ENCODE peak calls at places on chromosomes 16 and 17, in five cellular contexts. W is K562, V is SK-N-SH, A is GM12878, S is HepG2. B is an unnamed sample.

GRCh38 chr17:41580651-41581365 is 5.9 kb downstream of the KRT14 start:
- DNase-seq in W (no peak), V (no peak), A (no peak), S (no peak), B (no peak)

GRCh38 chr17:41784207-41784744 is 2.2 kb downstream of the JUP start:
- DNase-seq in W (peak; percentile 93), V (peak; percentile 50), A (no peak), S (no peak), B (peak; percentile 82)

GRCh38 chr17:29617481-29618271 is 5.0 kb downstream of the CORO6 start:
- DNase-seq in W (peak; percentile 89), V (no peak), A (peak; percentile 36), S (peak; percentile 52), B (peak; percentile 92)

GRCh38 chr16:83212301-83212841 is 585.6 kb downstream of the CDH13 start:
- DNase-seq in W (no peak), V (no peak), A (no peak), S (no peak), B (no peak)

GRCh38 chr17:73747221-73748002 is 103.2 kb upstream of the SDK2 start:
- DNase-seq in W (no peak), V (no peak), A (no peak), S (no peak), B (no peak)

GRCh38 chr17:65418622-65419021 is 142.8 kb downstream of the AXIN2 start:
- DNase-seq in W (no peak), V (no peak), A (no peak), S (no peak), B (no peak)

GRCh38 chr17:43140396-43141332 is 15.5 kb upstream of the BRCA1 start:
- DNase-seq in W (no peak), V (no peak), A (no peak), S (no peak), B (no peak)

GRCh38 chr16:75237398-75238131 is 13.9 kb downstream of the BCAR1 start:
- DNase-seq in W (no peak), V (no peak), A (no peak), S (no peak), B (no peak)

GRCh38 chr16:3099732-3100499 is 822 bp upstream of the ZSCAN10 start:
- DNase-seq in W (peak; percentile 98), V (peak; percentile 98), A (no peak), S (peak; percentile 81), B (peak; percentile 83)

GRCh38 chr17:33291248-33292183 is 1.6 kb downstream of the ASIC2 start:
- DNase-seq in W (no peak), V (peak; percentile 69), A (no peak), S (no peak), B (peak; percentile 21)

GRCh38 chr17:40022961-40023541 is 7.8 kb downstream of the CSF3 start:
- DNase-seq in W (no peak), V (no peak), A (no peak), S (no peak), B (no peak)

GRCh38 chr17:81405382-81406005 is 10.2 kb downstream of the BAHCC1 start:
- DNase-seq in W (no peak), V (no peak), A (no peak), S (no peak), B (no peak)

GRCh38 chr16:66475232-66475631 is 48.1 kb downstream of the BEAN1 start:
- DNase-seq in W (no peak), V (no peak), A (no peak), S (no peak), B (no peak)

GRCh38 chr17:59790936-59791335 is 83.5 kb downstream of the VMP1 start:
- DNase-seq in W (no peak), V (no peak), A (no peak), S (no peak), B (peak; percentile 33)

GRCh38 chr17:78241277-78242023 is 10.0 kb downstream of the TMEM235 start:
- DNase-seq in W (peak; percentile 94), V (peak; percentile 79), A (no peak), S (peak; percentile 96), B (no peak)

GRCh38 chr16:66521951-66522771 is 27.8 kb downstream of the TK2 start:
- DNase-seq in W (peak; percentile 60), V (no peak), A (peak; percentile 86), S (no peak), B (peak; percentile 94)

GRCh38 chr16:4369006-4369766 is 2.5 kb upstream of the VASN start:
- DNase-seq in W (no peak), V (peak; percentile 82), A (no peak), S (no peak), B (no peak)

GRCh38 chr16:57616871-57617270 is 11.6 kb upstream of the ADGRG1 start:
- DNase-seq in W (no peak), V (peak; percentile 17), A (no peak), S (no peak), B (no peak)

GRCh38 chr16:1610841-1611653 is 825 bp downstream of the IFT140 start:
- DNase-seq in W (no peak), V (no peak), A (no peak), S (no peak), B (no peak)

GRCh38 chr16:1602285-1602684 is 9.6 kb downstream of the IFT140 start:
- DNase-seq in W (no peak), V (no peak), A (no peak), S (no peak), B (no peak)

GRCh38 chr16:1601489-1601888 is 10.4 kb downstream of the IFT140 start:
- DNase-seq in W (no peak), V (no peak), A (no peak), S (no peak), B (no peak)

GRCh38 chr16:1610071-1610840 is 1.6 kb downstream of the IFT140 start:
- DNase-seq in W (peak; percentile 89), V (peak; percentile 92), A (peak; percentile 41), S (peak; percentile 81), B (peak; percentile 77)

DNA sequence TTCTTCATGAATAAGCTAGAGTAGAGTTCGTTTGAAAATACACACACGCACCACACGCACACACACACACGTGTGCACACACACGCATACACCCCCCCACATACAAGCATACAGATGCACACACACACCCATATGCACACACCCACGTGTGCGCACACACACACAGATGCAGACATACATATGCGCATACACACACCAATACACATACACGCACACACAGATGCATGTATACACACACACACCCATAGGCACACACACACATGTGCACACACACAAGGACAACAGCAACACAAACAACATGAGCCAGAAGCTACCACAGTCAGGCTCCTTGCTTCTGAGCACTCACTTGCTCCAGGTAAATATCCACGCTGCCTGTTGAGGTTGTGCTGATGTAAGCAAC is 5.1 kb downstream of the IFT140 start:
- DNase-seq in W (no peak), V (no peak), A (no peak), S (no peak), B (no peak)
- TF ChIP-seq CTCF in W (no peak), V (no peak), A (no peak), S (no peak), B (no peak)

GRCh38 chr16:85522842-85523601 is 90.1 kb upstream of the GSE1 start:
- DNase-seq in W (no peak), V (no peak), A (no peak), S (no peak), B (no peak)

GRCh38 chr16:85524630-85525463 is 88.3 kb upstream of the GSE1 start:
- DNase-seq in W (no peak), V (peak; percentile 71), A (no peak), S (peak; percentile 85), B (peak; percentile 71)

GRCh38 chr16:85524365-85524629 is 88.8 kb upstream of the GSE1 start:
- DNase-seq in W (no peak), V (no peak), A (no peak), S (peak; percentile 39), B (no peak)

GRCh38 chr16:85522517-85522841 is 90.6 kb upstream of the GSE1 start:
- DNase-seq in W (no peak), V (no peak), A (no peak), S (no peak), B (no peak)

DNA sequence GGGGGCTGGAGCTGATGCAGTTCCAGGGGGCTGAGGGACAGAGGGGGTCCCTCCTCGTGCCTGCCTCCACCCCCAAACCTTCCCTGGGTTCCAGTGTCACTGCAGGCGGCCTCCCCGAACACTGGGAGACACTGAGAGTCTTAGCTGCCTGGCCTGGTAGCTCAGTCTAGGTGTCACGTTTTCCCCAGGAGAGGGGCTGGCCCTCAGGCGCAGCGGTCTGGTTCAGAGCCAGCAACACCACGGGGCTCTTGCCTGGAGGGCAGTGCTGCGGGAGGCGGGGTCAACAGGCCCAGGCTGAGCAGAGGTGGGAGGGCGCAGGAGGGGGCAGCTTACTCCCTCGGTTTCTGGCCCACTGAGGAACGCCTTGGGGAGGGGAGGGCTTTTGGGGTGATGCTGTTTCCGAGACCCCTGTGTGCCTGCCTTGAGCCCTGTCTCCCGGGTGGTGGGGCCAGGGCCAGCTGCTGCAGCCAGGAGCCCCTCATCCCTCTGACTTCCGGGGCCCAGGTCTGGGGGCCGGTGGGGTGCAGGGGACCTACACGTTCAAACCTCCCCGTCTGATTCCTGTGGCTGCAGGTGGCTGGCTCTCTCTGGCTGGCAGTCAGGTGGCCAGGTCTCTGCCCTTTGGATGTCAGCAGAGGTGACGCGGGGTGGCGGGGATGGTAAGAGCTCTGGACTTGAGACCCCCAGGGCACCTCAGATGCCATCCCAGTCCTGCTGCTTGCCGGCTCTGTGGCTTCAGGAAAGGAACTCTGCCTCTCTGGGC is 89.3 kb upstream of the GSE1 start:
- DNase-seq in W (peak; percentile 81), V (peak; percentile 66), A (no peak), S (peak; percentile 82), B (peak; percentile 35)
- TF ChIP-seq REST in W (no peak), V (no peak), A (no peak), S (no peak), B (no peak)

DNA sequence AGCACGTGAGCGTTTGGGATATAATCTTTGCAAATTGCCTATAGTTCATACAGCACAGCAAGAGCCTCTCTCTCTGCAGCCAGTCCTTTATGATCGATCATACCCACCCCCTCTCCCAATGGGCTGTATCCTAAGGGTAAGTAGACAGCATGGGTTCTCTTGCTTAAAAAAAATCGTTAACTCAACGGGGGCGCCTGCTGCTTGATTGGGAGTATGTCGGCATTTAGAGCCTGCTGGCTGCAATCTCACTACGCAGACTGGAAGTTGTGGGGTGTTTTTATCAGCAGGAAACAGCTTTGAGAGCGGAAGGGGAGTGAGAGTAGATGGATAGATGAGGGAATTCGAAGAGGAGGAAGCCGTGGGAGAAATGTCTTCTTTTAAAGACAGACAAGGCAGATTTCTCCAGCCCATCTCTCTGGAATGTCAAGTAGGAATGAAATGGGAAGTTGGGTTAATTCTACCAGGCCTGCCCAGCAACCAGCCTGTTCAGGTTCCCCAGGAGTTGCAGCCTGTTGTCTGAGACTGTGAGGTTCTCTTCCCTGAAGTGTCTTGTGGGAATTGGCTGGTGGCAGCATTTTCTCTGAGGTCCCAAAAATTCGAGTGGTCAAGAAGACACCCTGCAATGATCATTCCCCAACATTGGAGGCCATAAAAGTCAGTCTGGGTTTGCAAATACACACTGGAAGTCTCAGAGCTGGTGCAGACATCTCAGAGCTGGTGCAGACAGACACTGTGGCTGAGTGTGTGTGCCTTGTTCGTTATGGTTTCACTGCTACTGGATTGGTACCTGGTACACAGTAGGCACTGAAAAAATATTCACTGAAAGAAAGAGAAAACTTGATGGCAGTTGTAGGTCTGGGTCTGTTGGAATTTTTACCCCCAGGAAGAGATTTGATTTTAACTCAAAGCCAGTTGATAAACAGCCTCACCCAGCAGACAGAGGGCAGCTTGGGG is 65.7 kb downstream of the PRKCB start:
- DNase-seq in W (peak; percentile 86), V (no peak), A (no peak), S (no peak), B (peak; percentile 57)
- TF ChIP-seq GABPA in W (peak; percentile 74), V (no peak), A (no peak), S (no peak), B (no peak)

DNA sequence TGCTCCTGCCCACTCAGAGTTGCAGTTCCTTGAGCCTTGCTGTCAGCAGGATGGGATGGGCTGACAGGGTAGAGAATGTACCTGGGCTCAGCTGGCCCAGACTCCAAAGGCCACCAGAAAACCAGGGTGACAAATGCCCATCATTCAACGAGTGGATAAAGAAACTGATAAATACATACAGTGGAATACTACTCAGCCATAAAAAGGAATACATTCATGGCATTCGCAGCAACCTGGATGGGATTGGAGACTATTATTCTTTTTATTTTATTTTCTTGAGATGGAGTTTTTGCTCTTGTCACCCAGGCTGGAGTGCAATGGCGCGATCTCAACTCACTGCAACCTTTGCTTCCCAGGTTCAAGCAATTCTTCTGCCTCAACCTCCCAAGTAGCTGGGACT is 19.9 kb downstream of the SGSM2 start:
- DNase-seq in W (no peak), V (no peak), A (no peak), S (no peak), B (no peak)
- TF ChIP-seq CTCF in W (no peak), V (no peak), A (no peak), S (no peak), B (no peak)

B was measured in HL-60.